ENCODE peak calls at places on chromosomes 4 and X, in eight cellular contexts. V, D, R, A, W, Y, I and H are unnamed samples.

GRCh38 chr4:4386296-4386735 is 586 bp upstream of the NSG1 start:
- DNase-seq in Y (peak; percentile 22), D (peak; percentile 59), V (no peak), A (no peak), W (no peak), R (no peak), I (no peak), H (no peak)

GRCh38 chr4:122777846-122778501 is 45.5 kb downstream of the BBS12 start:
- DNase-seq in V (no peak), I (no peak), W (no peak), Y (no peak), R (no peak), D (no peak), A (peak; percentile 41), H (peak; percentile 91)

GRCh38 chr4:161937151-161937550 is 226.6 kb downstream of the FSTL5 start:
- DNase-seq in W (no peak), V (no peak), D (no peak), R (no peak), Y (no peak), A (no peak), I (no peak), H (no peak)

GRCh38 chrX:110310896-110311295 is 7.0 kb downstream of the AMMECR1 start:
- DNase-seq in W (peak; percentile 93), A (no peak), R (no peak), V (no peak), Y (peak; percentile 6), I (peak; percentile 21), D (no peak), H (no peak)

GRCh38 chrX:45806410-45807121 is 605.9 kb upstream of the DIPK2B start:
- DNase-seq in R (no peak), A (no peak), I (no peak), D (no peak), W (no peak), V (peak; percentile 72), Y (peak; percentile 24), H (peak; percentile 82)

GRCh38 chrX:66728818-66729271 is 90.0 kb upstream of the EDA2R start:
- DNase-seq in Y (peak; percentile 72), W (peak; percentile 62), R (no peak), V (peak; percentile 76), D (peak; percentile 67), I (peak; percentile 55), A (peak; percentile 39), H (peak; percentile 83)

GRCh38 chrX:41200785-41201184 is 115.5 kb downstream of the USP9X start:
- DNase-seq in R (no peak), I (no peak), V (no peak), W (no peak), Y (no peak), D (no peak), A (no peak), H (no peak)

GRCh38 chr4:59936566-59936965 is 1263.6 kb upstream of the ADGRL3 start:
- DNase-seq in A (peak; percentile 39), V (no peak), Y (no peak), D (no peak), R (no peak), I (no peak), W (no peak), H (no peak)

GRCh38 chr4:164538061-164538460 is 215.9 kb upstream of the SMIM31 start:
- DNase-seq in V (no peak), I (no peak), Y (no peak), W (no peak), R (no peak), D (no peak), A (no peak), H (no peak)

GRCh38 chr4:16721618-16722291 is 176.7 kb downstream of the LDB2 start:
- DNase-seq in W (peak; percentile 40), V (no peak), R (no peak), I (peak; percentile 14), Y (peak; percentile 27), A (peak; percentile 62), D (no peak), H (peak; percentile 73)

GRCh38 chr4:16079046-16079445 is 4.8 kb downstream of the PROM1 start:
- DNase-seq in I (no peak), V (no peak), Y (peak; percentile 29), D (no peak), R (no peak), A (no peak), W (peak; percentile 15), H (no peak)

GRCh38 chr4:77960367-77960766 is 96.8 kb upstream of the FRAS1 start:
- DNase-seq in A (no peak), W (no peak), D (no peak), V (peak; percentile 4), I (no peak), R (no peak), Y (no peak), H (no peak)

GRCh38 chr4:185931986-185932385 is 120.0 kb upstream of the SORBS2 start:
- DNase-seq in A (no peak), Y (no peak), I (no peak), V (no peak), D (no peak), R (no peak), W (no peak), H (no peak)

GRCh38 chrX:78321809-78322208 is 5.6 kb downstream of the CYSLTR1 start:
- DNase-seq in I (no peak), Y (no peak), W (peak; percentile 78), A (peak; percentile 40), R (no peak), V (no peak), D (no peak), H (no peak)

GRCh38 chr4:146105464-146105863 is 70.1 kb upstream of the LSM6 start:
- DNase-seq in I (no peak), R (no peak), D (no peak), A (no peak), V (no peak), Y (no peak), W (no peak), H (no peak)

GRCh38 chr4:173017802-173018201 is 150.8 kb upstream of the GALNT7 start:
- DNase-seq in I (no peak), D (no peak), W (no peak), R (no peak), V (no peak), Y (no peak), A (no peak), H (no peak)

GRCh38 chr4:152430507-152430906 is 105.4 kb downstream of the FBXW7 start:
- DNase-seq in A (no peak), D (no peak), I (no peak), W (no peak), Y (no peak), R (no peak), V (no peak), H (no peak)

GRCh38 chr4:186807809-186808634 is 84.4 kb upstream of the FAT1 start:
- DNase-seq in W (no peak), Y (no peak), D (no peak), V (no peak), I (no peak), A (no peak), R (no peak), H (peak; percentile 66)

GRCh38 chr4:23163649-23164436 is 471.1 kb downstream of the GBA3 start:
- DNase-seq in W (no peak), R (no peak), D (no peak), Y (no peak), A (peak; percentile 77), I (no peak), V (peak; percentile 63), H (no peak)

GRCh38 chr4:127364911-127365310 is 267.8 kb upstream of the INTU start:
- DNase-seq in I (no peak), V (no peak), D (no peak), A (no peak), R (no peak), W (no peak), Y (no peak), H (no peak)

GRCh38 chr4:110007217-110007616 is 94.5 kb downstream of the EGF start:
- DNase-seq in V (no peak), R (no peak), A (no peak), D (no peak), I (no peak), Y (no peak), W (no peak), H (no peak)

GRCh38 chr4:129583868-129584267 is 487.9 kb downstream of the C4orf33 start:
- DNase-seq in Y (no peak), A (no peak), R (no peak), I (no peak), W (no peak), V (peak; percentile 52), D (no peak), H (no peak)

GRCh38 chr4:129581305-129581704 is 485.4 kb downstream of the C4orf33 start:
- DNase-seq in D (no peak), V (no peak), Y (no peak), R (no peak), W (no peak), A (no peak), I (no peak), H (no peak)

DNA sequence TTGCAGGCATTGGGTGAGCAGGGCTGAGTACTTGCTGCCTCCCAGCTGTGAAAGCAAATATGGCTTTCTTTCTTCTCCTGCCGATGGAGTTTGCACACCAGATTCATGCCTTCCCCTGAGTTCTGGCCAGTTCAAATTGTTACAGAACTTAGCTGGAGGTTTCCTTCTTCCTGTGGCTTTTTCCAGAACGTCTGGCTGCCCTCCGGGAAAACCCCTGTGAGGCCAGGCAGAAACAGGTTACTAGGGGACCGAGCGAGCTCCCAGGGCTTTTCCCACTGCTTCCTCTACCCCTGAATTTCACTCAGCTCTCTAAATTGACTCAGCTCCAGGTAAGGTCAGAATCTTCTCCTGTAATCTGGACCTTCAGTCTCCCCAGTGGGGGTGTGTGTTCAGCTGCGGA is 482.4 kb downstream of the C4orf33 start:
- DNase-seq in W (no peak), I (no peak), A (no peak), Y (no peak), V (no peak), D (no peak), R (no peak), H (no peak)
- H3K4me1 ChIP-seq in W (no peaks in the 10 kb centered on the region), I (no peaks in the 10 kb centered on the region), A (no peaks in the 10 kb centered on the region), Y (no peaks in the 10 kb centered on the region), V (no peaks in the 10 kb centered on the region), D (no peaks in the 10 kb centered on the region), R (no peaks in the 10 kb centered on the region), H (no peaks in the 10 kb centered on the region)

GRCh38 chrX:155270969-155271368 is 6.7 kb upstream of the RAB39B start:
- DNase-seq in I (no peak), W (no peak), R (no peak), V (no peak), A (no peak), D (no peak), Y (no peak), H (no peak)
- H3K4me2 ChIP-seq in I (no peak overlapping the region), W (no peak overlapping the region), R (no peak overlapping the region), V (no peak overlapping the region), A (no peak overlapping the region), D (no peak overlapping the region), Y (no peak overlapping the region), H (no peak overlapping the region)

DNA sequence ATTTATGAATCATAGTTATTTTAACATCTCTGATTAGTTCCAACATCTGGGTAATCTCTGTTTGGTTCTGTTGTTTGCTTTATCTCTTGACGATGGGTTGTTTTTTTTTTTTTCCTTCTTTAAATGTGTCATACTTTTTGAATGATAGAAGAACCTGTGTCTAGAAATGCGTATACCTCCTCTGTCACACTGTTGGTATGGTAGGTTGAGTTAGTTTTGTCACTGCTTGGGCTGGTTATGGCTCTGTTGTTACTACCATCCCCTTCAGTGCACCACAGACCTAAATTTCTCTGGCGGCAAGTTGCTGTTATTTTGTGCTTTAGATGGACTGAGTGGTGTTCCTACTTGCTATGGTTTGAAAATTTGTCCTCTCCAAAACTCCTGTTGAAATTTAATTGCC is 16.8 kb downstream of the STIM2 start:
- DNase-seq in I (no peak), R (no peak), Y (no peak), A (no peak), D (no peak), V (no peak), W (no peak), H (no peak)
- H3K4me1 ChIP-seq in I (peaks cover 4% of the 10 kb centered on the region), R (no peaks in the 10 kb centered on the region), Y (no peaks in the 10 kb centered on the region), A (peaks cover 10% of the 10 kb centered on the region), D (no peaks in the 10 kb centered on the region), V (no peaks in the 10 kb centered on the region), W (peaks cover 8% of the 10 kb centered on the region), H (peaks cover 10% of the 10 kb centered on the region)

GRCh38 chr4:89298160-89298559 is 9.4 kb downstream of the GPRIN3 start:
- DNase-seq in I (no peak), R (no peak), V (no peak), Y (no peak), W (peak; percentile 88), D (no peak), A (no peak), H (no peak)
- H3K4me2 ChIP-seq in I (no peak overlapping the region), R (no peak overlapping the region), V (no peak overlapping the region), Y (no peak overlapping the region), W (peak overlapping the region; percentile 89), D (no peak overlapping the region), A (no peak overlapping the region), H (no peak overlapping the region)